ENCODE peak calls at places on chromosomes 2 and 18, in seven cellular contexts. F is IMR-90, B is right lobe of liver, K is cardiac fibroblast, R is heart right ventricle, I is endothelial cell, O is brain microvascular endothelial cell. G is an unnamed sample.

GRCh38 chr18:48452863-48453323 is 43.7 kb upstream of the ZBTB7C start:
- DNase-seq in F (peak; percentile 13), B (peak; percentile 46), R (no peak), K (peak; percentile 62), I (no peak), O (no peak), G (no peak)

GRCh38 chr2:34806891-34807290 is 1207.8 kb upstream of the FAM98A start:
- DNase-seq in R (no peak), K (no peak), O (no peak), I (no peak), B (no peak), F (no peak), G (no peak)

GRCh38 chr2:166361351-166362153 is 14.2 kb downstream of the SCN9A start:
- DNase-seq in I (no peak), F (peak; percentile 69), R (no peak), B (no peak), O (peak; percentile 29), K (peak; percentile 59), G (no peak)

GRCh38 chr2:117980381-117980780 is 33.5 kb downstream of the CCDC93 start:
- DNase-seq in O (peak; percentile 53), B (no peak), K (peak; percentile 44), F (peak; percentile 76), R (no peak), I (no peak), G (no peak)

GRCh38 chr2:135255208-135255607 is 203.1 kb downstream of the RAB3GAP1 start:
- DNase-seq in I (no peak), B (no peak), F (no peak), K (no peak), O (no peak), R (no peak), G (no peak)

GRCh38 chr2:218398437-218399390 is 954 bp upstream of the CTDSP1 start:
- DNase-seq in I (peak; percentile 63), B (peak; percentile 90), R (peak; percentile 87), O (peak; percentile 14), K (peak; percentile 88), F (peak; percentile 45), G (no peak)

GRCh38 chr2:223779877-223780276 is 57.5 kb downstream of the AP1S3 start:
- DNase-seq in F (peak; percentile 34), R (no peak), I (peak; percentile 20), B (no peak), O (peak; percentile 55), K (peak; percentile 59), G (peak; percentile 14)

GRCh38 chr2:173104156-173104555 is 28.5 kb downstream of the MAP3K20 start:
- DNase-seq in O (no peak), F (no peak), K (no peak), B (no peak), I (no peak), R (no peak), G (no peak)

GRCh38 chr2:120244656-120245519 is 7.8 kb upstream of the RALB start:
- DNase-seq in O (no peak), I (no peak), K (no peak), B (peak; percentile 7), F (no peak), R (no peak), G (no peak)

GRCh38 chr2:207184768-207185167 is 19.0 kb upstream of the KLF7 start:
- DNase-seq in K (no peak), O (no peak), I (no peak), B (no peak), F (peak; percentile 39), R (no peak), G (no peak)

GRCh38 chr2:231356474-231356849 is 39.0 kb upstream of the B3GNT7 start:
- DNase-seq in B (no peak), F (peak; percentile 31), I (no peak), R (no peak), K (no peak), O (no peak), G (no peak)

GRCh38 chr2:235515821-235516220 is 22.0 kb downstream of the AGAP1 start:
- DNase-seq in F (no peak), K (no peak), R (no peak), I (no peak), O (no peak), B (no peak), G (no peak)

GRCh38 chr2:235515364-235515742 is 21.5 kb downstream of the AGAP1 start:
- DNase-seq in R (no peak), I (no peak), K (no peak), O (no peak), F (no peak), B (no peak), G (no peak)

GRCh38 chr2:235513984-235514626 is 20.3 kb downstream of the AGAP1 start:
- DNase-seq in O (no peak), R (no peak), F (no peak), I (no peak), B (no peak), K (no peak), G (no peak)

GRCh38 chr2:235516257-235516656 is 22.4 kb downstream of the AGAP1 start:
- DNase-seq in I (no peak), R (no peak), O (no peak), K (no peak), B (no peak), F (no peak), G (no peak)

GRCh38 chr2:235514627-235515363 is 21.0 kb downstream of the AGAP1 start:
- DNase-seq in F (no peak), K (no peak), R (no peak), O (no peak), I (no peak), B (peak; percentile 80), G (no peak)
- TF ChIP-seq CTCF in F (no peak), K (no peak), R (no peak), O (peak; percentile 29), I (no peak), B (peak; percentile 44), G (peak; percentile 24)

GRCh38 chr2:129891341-129892320 is 87.8 kb upstream of the RAB6C start:
- DNase-seq in K (no peak), I (no peak), B (no peak), R (no peak), F (no peak), O (no peak), G (no peak)
- TF ChIP-seq CTCF in K (no peak), I (no peak), B (no peak), R (no peak), F (no peak), O (no peak), G (no peak)

GRCh38 chr2:3169106-3169870 is 208.3 kb downstream of the EIPR1 start:
- DNase-seq in B (no peak), I (no peak), R (no peak), K (peak; percentile 10), F (peak; percentile 69), O (peak; percentile 51), G (no peak)

GRCh38 chr2:3170792-3171455 is 206.7 kb downstream of the EIPR1 start:
- DNase-seq in I (no peak), B (no peak), F (no peak), K (no peak), O (no peak), R (no peak), G (no peak)

GRCh38 chr2:3173031-3173430 is 204.6 kb downstream of the EIPR1 start:
- DNase-seq in B (no peak), K (no peak), F (no peak), O (no peak), R (no peak), I (no peak), G (no peak)

GRCh38 chr2:3172265-3172935 is 205.2 kb downstream of the EIPR1 start:
- DNase-seq in R (no peak), I (no peak), B (no peak), F (no peak), O (no peak), K (no peak), G (no peak)

DNA sequence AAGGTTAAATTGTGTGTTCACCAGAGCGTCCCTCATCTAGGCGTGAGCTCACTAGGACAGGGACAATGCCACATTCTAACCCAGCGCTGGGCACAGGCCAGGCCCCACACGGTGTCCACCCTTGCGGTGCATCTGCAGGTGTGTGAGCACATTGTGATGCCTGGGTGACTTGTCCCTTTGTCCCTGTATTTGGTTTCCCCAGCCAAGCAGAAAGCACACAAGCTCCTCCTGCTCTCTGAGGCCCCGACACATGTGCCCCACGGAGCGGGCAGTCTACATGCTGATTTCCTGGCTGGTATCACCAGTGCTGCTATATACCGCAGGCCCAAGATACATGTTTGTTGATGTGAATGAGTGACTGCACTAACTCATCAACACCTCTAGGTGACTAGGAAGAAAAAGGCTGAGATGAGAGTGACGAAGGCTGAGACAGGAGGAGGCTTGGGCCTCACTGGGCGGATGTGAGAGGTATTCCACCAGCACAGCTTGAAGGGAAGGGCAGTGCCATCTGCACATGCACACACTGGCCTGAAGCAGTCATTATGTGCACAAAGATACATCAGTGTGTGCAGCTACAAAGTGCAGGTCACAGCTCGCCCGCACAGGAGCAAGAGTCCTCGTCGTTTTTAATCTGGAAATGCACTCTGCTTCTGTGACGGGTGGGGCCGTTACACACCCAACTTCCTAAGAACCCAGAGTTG is 205.9 kb downstream of the EIPR1 start:
- DNase-seq in B (no peak), O (no peak), K (no peak), R (no peak), F (no peak), I (no peak), G (no peak)
- TF ChIP-seq CTCF in B (no peak), O (no peak), K (no peak), R (no peak), F (no peak), I (no peak), G (no peak)

DNA sequence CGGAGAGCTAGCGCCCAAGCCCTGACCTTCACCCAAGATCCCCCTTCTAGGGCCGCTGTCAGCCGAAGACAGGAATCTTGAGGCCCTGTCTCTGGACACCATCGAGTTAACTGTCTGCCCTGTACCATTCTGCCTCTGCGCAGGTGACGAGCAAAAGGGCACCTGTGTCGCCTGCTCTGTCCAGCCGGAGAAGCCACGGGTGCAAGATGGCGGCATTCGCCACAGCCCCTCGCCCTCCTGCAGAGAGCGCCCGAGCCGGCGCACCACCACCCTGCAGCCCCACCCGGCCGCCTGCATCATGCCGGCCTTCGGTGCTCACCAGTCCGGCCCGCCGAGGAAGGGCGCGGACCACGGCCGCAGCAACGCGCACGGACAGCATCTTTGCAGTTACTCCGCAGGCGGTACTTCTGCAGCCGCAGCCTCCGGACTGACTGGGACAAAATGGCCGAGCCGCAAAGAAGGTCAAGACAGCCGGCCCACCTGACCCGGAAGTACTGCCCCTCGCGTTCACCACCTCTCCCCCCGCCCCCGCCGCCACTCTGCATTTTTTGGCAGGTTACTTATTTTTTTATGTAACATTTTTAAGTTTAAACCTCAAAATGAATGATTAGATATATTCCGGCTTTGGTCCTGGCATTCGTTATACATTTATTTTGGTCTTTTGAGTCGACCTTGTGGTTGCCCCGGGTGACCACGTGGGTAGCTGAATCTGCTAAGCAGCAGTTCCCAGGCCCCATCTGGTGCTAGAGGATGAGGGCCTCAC is at the start of gene ATP5F1A:
- DNase-seq in B (peak; percentile 91), K (peak; percentile 85), O (peak; percentile 84), R (peak; percentile 95), I (peak; percentile 76), F (peak; percentile 77), G (peak; percentile 76)
- TF ChIP-seq CTCF in B (no peak), K (no peak), O (no peak), R (no peak), I (no peak), F (peak; percentile 5), G (peak; percentile 12)

G was measured in neural crest cell.